ENCODE peak calls at places on chromosomes 12 and 14, in nine cellular contexts. One of them, this sample, is unnamed.

GRCh38 chr12:106841471-106842302 is 67.2 kb downstream of the RIC8B start:
- DNase-seq in astrocyte: peak
- DNase-seq in stomach: no peak
- DNase-seq in AG09319: no peak
- DNase-seq in neural progenitor cell: peak
- DNase-seq in PC-9: no peak
- DNase-seq in HCT116: peak
- DNase-seq in tibial artery: peak
- DNase-seq in kidney epithelial cell: no peak
- DNase-seq in this sample: no peak

GRCh38 chr14:100674897-100675618 is 51.6 kb upstream of the DLK1 start:
- DNase-seq in stomach: no peak
- DNase-seq in HCT116: no peak
- DNase-seq in kidney epithelial cell: no peak
- DNase-seq in neural progenitor cell: no peak
- DNase-seq in AG09319: no peak
- DNase-seq in PC-9: no peak
- DNase-seq in astrocyte: no peak
- DNase-seq in tibial artery: no peak
- DNase-seq in this sample: no peak

GRCh38 chr14:68283378-68284123 is 464.0 kb downstream of the RAD51B start:
- DNase-seq in astrocyte: no peak
- DNase-seq in stomach: no peak
- DNase-seq in AG09319: no peak
- DNase-seq in PC-9: no peak
- DNase-seq in tibial artery: peak
- DNase-seq in kidney epithelial cell: no peak
- DNase-seq in HCT116: no peak
- DNase-seq in neural progenitor cell: no peak
- DNase-seq in this sample: no peak

GRCh38 chr12:56749853-56750252 is 2.3 kb downstream of the PRIM1 start:
- DNase-seq in kidney epithelial cell: no peak
- DNase-seq in astrocyte: no peak
- DNase-seq in tibial artery: no peak
- DNase-seq in HCT116: no peak
- DNase-seq in PC-9: no peak
- DNase-seq in AG09319: no peak
- DNase-seq in stomach: no peak
- DNase-seq in neural progenitor cell: no peak
- DNase-seq in this sample: no peak

GRCh38 chr12:124395986-124396385 is 101.1 kb downstream of the RFLNA start:
- DNase-seq in kidney epithelial cell: no peak
- DNase-seq in tibial artery: no peak
- DNase-seq in PC-9: no peak
- DNase-seq in neural progenitor cell: no peak
- DNase-seq in stomach: no peak
- DNase-seq in AG09319: no peak
- DNase-seq in HCT116: no peak
- DNase-seq in astrocyte: no peak
- DNase-seq in this sample: no peak

GRCh38 chr12:118120579-118121363 is 15.2 kb upstream of the PEBP1 start:
- DNase-seq in PC-9: no peak
- DNase-seq in kidney epithelial cell: no peak
- DNase-seq in astrocyte: peak
- DNase-seq in tibial artery: peak
- DNase-seq in HCT116: no peak
- DNase-seq in neural progenitor cell: peak
- DNase-seq in stomach: peak
- DNase-seq in AG09319: no peak
- DNase-seq in this sample: peak

GRCh38 chr14:28773176-28773575 is 6.6 kb downstream of the FOXG1 start:
- DNase-seq in kidney epithelial cell: no peak
- DNase-seq in stomach: no peak
- DNase-seq in neural progenitor cell: peak
- DNase-seq in PC-9: no peak
- DNase-seq in astrocyte: no peak
- DNase-seq in HCT116: no peak
- DNase-seq in tibial artery: no peak
- DNase-seq in AG09319: no peak
- DNase-seq in this sample: no peak

GRCh38 chr12:108332791-108333382 is 6.2 kb downstream of the CMKLR1 start:
- DNase-seq in kidney epithelial cell: no peak
- DNase-seq in HCT116: no peak
- DNase-seq in AG09319: peak
- DNase-seq in PC-9: no peak
- DNase-seq in tibial artery: peak
- DNase-seq in neural progenitor cell: no peak
- DNase-seq in astrocyte: no peak
- DNase-seq in stomach: no peak
- DNase-seq in this sample: no peak

GRCh38 chr12:119447618-119448017 is 113.1 kb downstream of the CCDC60 start:
- DNase-seq in tibial artery: no peak
- DNase-seq in PC-9: no peak
- DNase-seq in stomach: no peak
- DNase-seq in astrocyte: no peak
- DNase-seq in AG09319: no peak
- DNase-seq in neural progenitor cell: no peak
- DNase-seq in HCT116: no peak
- DNase-seq in kidney epithelial cell: no peak
- DNase-seq in this sample: no peak

GRCh38 chr12:56374726-56375597 is 12.3 kb upstream of the APOF start:
- DNase-seq in astrocyte: no peak
- DNase-seq in PC-9: no peak
- DNase-seq in stomach: no peak
- DNase-seq in HCT116: no peak
- DNase-seq in kidney epithelial cell: peak
- DNase-seq in AG09319: no peak
- DNase-seq in neural progenitor cell: no peak
- DNase-seq in tibial artery: no peak
- DNase-seq in this sample: no peak

GRCh38 chr12:110312581-110313360 is 31.7 kb downstream of the ATP2A2 start:
- DNase-seq in HCT116: no peak
- DNase-seq in neural progenitor cell: no peak
- DNase-seq in PC-9: peak
- DNase-seq in tibial artery: no peak
- DNase-seq in kidney epithelial cell: peak
- DNase-seq in astrocyte: peak
- DNase-seq in AG09319: no peak
- DNase-seq in stomach: no peak
- DNase-seq in this sample: no peak

DNA sequence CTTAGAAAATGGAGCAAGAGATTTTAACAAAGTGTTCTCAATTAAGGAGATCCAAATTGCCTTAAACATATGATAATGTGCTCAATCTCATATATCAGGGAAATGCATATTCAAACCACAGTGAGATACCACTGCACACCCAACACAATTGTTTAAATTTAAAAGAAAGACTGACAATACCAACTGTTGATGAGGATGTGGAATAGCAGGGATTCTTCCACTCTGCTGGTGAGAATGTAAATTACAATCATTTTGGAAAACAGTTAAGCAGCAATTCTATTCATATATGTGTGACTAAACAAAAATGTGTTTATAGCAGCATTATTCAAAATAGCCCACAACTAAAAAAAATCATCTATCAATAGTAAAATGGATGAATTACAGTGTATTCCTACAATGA is 144.2 kb downstream of the KICS2 start:
- DNase-seq in tibial artery: no peak
- DNase-seq in AG09319: no peak
- DNase-seq in stomach: no peak
- DNase-seq in HCT116: no peak
- DNase-seq in astrocyte: no peak
- DNase-seq in kidney epithelial cell: no peak
- DNase-seq in neural progenitor cell: no peak
- DNase-seq in PC-9: no peak
- DNase-seq in this sample: no peak
- TF ChIP-seq CTCF in tibial artery: no peak
- TF ChIP-seq CTCF in AG09319: peak
- TF ChIP-seq CTCF in stomach: no peak
- TF ChIP-seq CTCF in HCT116: peak
- TF ChIP-seq CTCF in astrocyte: peak
- TF ChIP-seq CTCF in kidney epithelial cell: peak
- TF ChIP-seq CTCF in neural progenitor cell: peak
- TF ChIP-seq CTCF in PC-9: peak
- TF ChIP-seq CTCF in this sample: no peak

DNA sequence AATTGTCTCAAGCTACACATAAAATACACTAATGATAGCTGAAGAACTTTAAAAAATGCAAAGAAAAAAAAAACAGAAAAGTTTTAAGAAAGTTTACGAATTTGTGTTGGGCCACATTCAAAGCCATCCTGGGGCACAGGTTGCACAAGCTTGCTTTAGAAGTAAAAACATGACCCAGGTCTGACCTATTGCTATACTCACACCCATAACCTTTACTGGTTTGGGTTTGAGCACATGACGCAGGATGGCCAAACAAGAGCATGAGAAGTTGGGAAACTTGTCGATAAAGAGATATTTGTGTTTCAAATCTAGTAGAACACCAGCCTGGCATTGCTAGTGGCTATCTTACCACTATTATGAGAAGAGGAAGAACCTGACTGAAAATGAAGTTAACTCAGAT is 143.7 kb downstream of the NOVA1 start:
- DNase-seq in tibial artery: no peak
- DNase-seq in AG09319: no peak
- DNase-seq in neural progenitor cell: no peak
- DNase-seq in HCT116: no peak
- DNase-seq in astrocyte: no peak
- DNase-seq in kidney epithelial cell: no peak
- DNase-seq in PC-9: no peak
- DNase-seq in stomach: no peak
- DNase-seq in this sample: no peak
- TF ChIP-seq CTCF in tibial artery: no peak
- TF ChIP-seq CTCF in AG09319: no peak
- TF ChIP-seq CTCF in neural progenitor cell: no peak
- TF ChIP-seq CTCF in HCT116: no peak
- TF ChIP-seq CTCF in astrocyte: no peak
- TF ChIP-seq CTCF in kidney epithelial cell: no peak
- TF ChIP-seq CTCF in PC-9: no peak
- TF ChIP-seq CTCF in stomach: no peak
- TF ChIP-seq CTCF in this sample: no peak

DNA sequence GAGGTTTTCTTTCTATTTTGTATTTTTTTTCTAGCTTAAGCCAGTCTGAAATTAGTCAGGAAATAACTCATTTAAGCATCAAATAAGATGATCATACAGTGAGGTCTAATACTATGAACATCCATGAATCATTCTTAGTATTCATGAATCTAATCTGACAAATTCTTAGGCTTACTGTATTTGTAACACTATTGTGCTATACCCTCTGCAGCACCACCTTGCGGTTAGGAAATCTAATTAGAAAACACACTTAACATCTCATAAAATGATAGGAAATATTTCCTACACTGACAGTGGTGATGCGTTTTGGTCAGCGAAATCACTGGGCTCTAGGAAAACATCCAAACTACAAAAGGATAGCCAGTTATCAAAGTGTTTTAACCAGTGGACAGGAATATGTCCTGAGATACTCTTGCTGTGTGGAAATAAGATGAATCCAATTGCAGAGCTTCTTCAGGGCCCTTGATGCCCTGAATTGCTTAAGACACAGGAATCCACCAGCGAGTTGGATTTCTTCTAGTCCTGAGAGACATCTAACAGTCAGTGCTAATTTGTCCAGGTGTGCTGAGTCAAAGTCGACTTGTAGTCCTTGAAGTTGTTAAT is 109.3 kb upstream of the MYF6 start:
- DNase-seq in kidney epithelial cell: peak
- DNase-seq in tibial artery: no peak
- DNase-seq in PC-9: no peak
- DNase-seq in HCT116: peak
- DNase-seq in AG09319: peak
- DNase-seq in astrocyte: peak
- DNase-seq in neural progenitor cell: peak
- DNase-seq in stomach: no peak
- DNase-seq in this sample: no peak
- TF ChIP-seq CTCF in kidney epithelial cell: peak
- TF ChIP-seq CTCF in tibial artery: no peak
- TF ChIP-seq CTCF in PC-9: peak
- TF ChIP-seq CTCF in HCT116: peak
- TF ChIP-seq CTCF in AG09319: peak
- TF ChIP-seq CTCF in astrocyte: peak
- TF ChIP-seq CTCF in neural progenitor cell: peak
- TF ChIP-seq CTCF in stomach: no peak
- TF ChIP-seq CTCF in this sample: peak

DNA sequence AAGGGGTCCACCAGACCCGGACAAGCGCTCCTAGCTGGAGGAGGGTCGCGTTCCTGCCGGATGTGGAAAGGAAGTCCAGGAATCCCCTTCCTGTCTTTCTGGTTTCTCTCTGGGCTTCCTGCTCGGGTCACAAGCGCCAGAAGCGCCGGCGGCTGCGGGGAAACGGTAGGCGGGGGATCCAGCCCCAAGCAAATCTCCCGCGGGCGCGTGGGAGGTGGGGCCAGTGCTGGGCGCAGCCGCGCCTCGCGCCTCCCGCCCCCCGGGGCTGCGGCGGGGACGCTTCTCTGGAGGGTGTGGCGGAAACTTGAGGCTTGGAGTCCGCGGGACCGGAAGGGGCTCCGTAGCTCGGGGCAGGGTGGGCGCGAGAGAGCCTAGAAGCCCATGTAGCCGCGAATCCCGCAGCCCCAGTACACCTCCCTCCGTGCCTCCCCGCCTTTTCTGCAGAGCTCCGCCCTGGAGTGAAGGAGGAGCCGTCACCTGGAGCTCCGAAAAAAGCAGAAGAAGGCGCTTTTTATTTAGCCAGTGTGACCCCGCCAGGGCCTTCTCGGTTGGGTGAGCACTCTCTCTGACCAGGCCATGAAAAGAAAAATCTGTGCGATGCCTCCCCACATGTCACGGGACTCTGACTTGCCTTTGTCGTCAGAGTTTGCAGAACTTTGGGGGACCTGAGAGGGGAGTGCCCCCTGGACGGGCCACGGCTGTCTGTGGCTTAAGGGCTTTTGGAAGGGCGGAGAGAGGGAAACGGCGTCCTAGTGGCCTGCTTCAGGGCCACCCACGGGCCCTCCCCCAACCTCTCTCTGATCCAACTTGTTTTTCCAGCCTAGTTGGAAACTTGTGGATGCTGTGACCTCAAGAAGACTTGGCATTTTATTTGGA is 21.4 kb upstream of the CLEC2D start:
- DNase-seq in stomach: peak
- DNase-seq in AG09319: peak
- DNase-seq in astrocyte: peak
- DNase-seq in tibial artery: peak
- DNase-seq in HCT116: no peak
- DNase-seq in PC-9: peak
- DNase-seq in neural progenitor cell: peak
- DNase-seq in kidney epithelial cell: peak
- DNase-seq in this sample: peak
- TF ChIP-seq CTCF in stomach: no peak
- TF ChIP-seq CTCF in AG09319: no peak
- TF ChIP-seq CTCF in astrocyte: no peak
- TF ChIP-seq CTCF in tibial artery: no peak
- TF ChIP-seq CTCF in HCT116: no peak
- TF ChIP-seq CTCF in PC-9: peak
- TF ChIP-seq CTCF in neural progenitor cell: no peak
- TF ChIP-seq CTCF in kidney epithelial cell: no peak
- TF ChIP-seq CTCF in this sample: no peak